ENCODE peak calls at places on chromosomes 7 and 10, in ten cellular contexts. B is AG09319; H is activated CD8-positive, alpha-beta memory T cell treated with anti-CD3 and anti-CD28 coated beads for 24 hours; T is SK-N-DZ; J is T-helper 2 cell; V is AG04450; M is natural killer cell treated with Interleukin-12 subunit alpha and Interleukin-12 subunit beta and Interleukin-15 and Interleukin-18, amount 100 ng/mL, for 72 hours; X is foreskin melanocyte; E is ureter; Q is astrocyte of the spinal cord. Z is an unnamed sample.

GRCh38 chr7:152891837-152892236 is 132.3 kb downstream of the ACTR3B start:
- DNase-seq in T (no peak), V (no peak), H (peak), E (no peak), X (no peak), J (no peak), B (no peak), M (no peak), Q (no peak), Z (no peak)

GRCh38 chr10:97547889-97548485 is 24.6 kb upstream of the ANKRD2 start:
- DNase-seq in V (no peak), M (no peak), E (no peak), Q (peak), J (no peak), B (no peak), X (no peak), H (no peak), T (no peak), Z (no peak)

GRCh38 chr10:24716295-24716694 is 7.4 kb downstream of the ARHGAP21 start:
- DNase-seq in E (no peak), B (no peak), H (no peak), X (no peak), M (no peak), T (no peak), V (no peak), J (no peak), Q (no peak), Z (no peak)

GRCh38 chr10:65670087-65670486 is 1255.7 kb upstream of the LRRTM3 start:
- DNase-seq in H (no peak), X (no peak), J (no peak), Q (peak), V (peak), M (no peak), B (no peak), T (no peak), E (no peak), Z (no peak)

GRCh38 chr10:27658788-27659187 is 86.8 kb downstream of the MKX start:
- DNase-seq in X (no peak), T (no peak), H (no peak), V (no peak), Q (peak), B (no peak), J (no peak), M (no peak), E (no peak), Z (no peak)

GRCh38 chr10:61157182-61157581 is 213.2 kb upstream of the RHOBTB1 start:
- DNase-seq in B (no peak), V (no peak), M (no peak), J (no peak), H (no peak), X (no peak), T (no peak), E (no peak), Q (no peak), Z (no peak)

GRCh38 chr7:56175784-56176183 is 59.6 kb upstream of the NUPR2 start:
- DNase-seq in X (no peak), Q (no peak), V (no peak), B (no peak), M (no peak), J (no peak), T (no peak), E (no peak), H (no peak), Z (no peak)

GRCh38 chr10:21810582-21811244 is 192.8 kb downstream of the DNAJC1 start:
- DNase-seq in E (no peak), M (no peak), V (no peak), J (no peak), B (no peak), T (no peak), Q (no peak), X (no peak), H (no peak), Z (no peak)

GRCh38 chr7:88254721-88255120 is 34.9 kb upstream of the SRI start:
- DNase-seq in J (no peak), V (no peak), B (no peak), M (no peak), Q (no peak), T (no peak), E (no peak), H (no peak), X (no peak), Z (no peak)

GRCh38 chr10:78895469-78895868 is 173.3 kb upstream of the ZMIZ1 start:
- DNase-seq in M (no peak), J (no peak), T (no peak), E (no peak), B (no peak), V (no peak), H (peak), Q (no peak), X (no peak), Z (no peak)

GRCh38 chr7:41238851-41239331 is 464.0 kb downstream of the INHBA start:
- DNase-seq in Q (no peak), J (no peak), X (no peak), M (no peak), V (no peak), B (no peak), T (no peak), E (no peak), H (no peak), Z (no peak)

GRCh38 chr10:116274141-116274861 is 1.3 kb upstream of the GFRA1 start:
- DNase-seq in M (no peak), Q (peak), J (no peak), T (peak), V (no peak), B (no peak), E (no peak), H (no peak), X (no peak), Z (no peak)

GRCh38 chr10:98886686-98887085 is 349.0 kb downstream of the HPSE2 start:
- DNase-seq in T (no peak), E (no peak), B (no peak), H (no peak), V (no peak), X (peak), Q (no peak), M (no peak), J (no peak), Z (no peak)

GRCh38 chr10:88244781-88245350 is 338.3 kb downstream of the RNLS start:
- DNase-seq in J (no peak), M (no peak), B (no peak), T (no peak), Q (no peak), E (no peak), X (peak), V (no peak), H (no peak), Z (no peak)

GRCh38 chr7:22730921-22731654 is 4.1 kb downstream of the IL6 start:
- DNase-seq in J (no peak), B (no peak), H (no peak), Q (peak), M (no peak), X (peak), T (no peak), V (no peak), E (no peak), Z (no peak)

GRCh38 chr10:111600772-111601171 is 523.9 kb downstream of the ADRA2A start:
- DNase-seq in Q (no peak), H (no peak), V (no peak), B (no peak), M (no peak), J (no peak), X (no peak), E (no peak), T (no peak), Z (no peak)

GRCh38 chr7:218896-219580 is 26.7 kb downstream of the FAM20C start:
- DNase-seq in Q (no peak), J (no peak), H (no peak), B (no peak), V (no peak), M (no peak), T (no peak), X (no peak), E (no peak), Z (no peak)

GRCh38 chr7:90211391-90212148 is at the start of gene STEAP2:
- DNase-seq in X (peak), B (peak), M (peak), T (peak), Q (peak), V (peak), J (no peak), H (peak), E (peak), Z (no peak)

GRCh38 chr10:120283093-120283492 is 173.9 kb upstream of the PLPP4 start:
- DNase-seq in T (peak), M (no peak), H (no peak), V (no peak), J (no peak), X (no peak), Q (no peak), E (no peak), B (no peak), Z (no peak)

GRCh38 chr7:53607961-53608360 is 572.5 kb downstream of the POM121L12 start:
- DNase-seq in E (no peak), T (no peak), Q (no peak), M (no peak), J (no peak), X (no peak), B (no peak), H (no peak), V (no peak), Z (no peak)

GRCh38 chr7:95686109-95686508 is 86.2 kb upstream of the DYNC1I1 start:
- DNase-seq in X (no peak), T (peak), B (peak), Q (peak), H (no peak), M (no peak), E (peak), V (peak), J (no peak), Z (no peak)

GRCh38 chr10:133365461-133366129 is 7.6 kb downstream of the ECHS1 start:
- DNase-seq in B (no peak), Q (no peak), V (no peak), M (no peak), J (no peak), H (no peak), X (no peak), E (no peak), T (no peak), Z (no peak)

GRCh38 chr7:70598976-70599375 is 533.0 kb upstream of the GALNT17 start:
- DNase-seq in B (no peak), E (peak), M (no peak), Q (peak), V (no peak), H (no peak), T (no peak), J (no peak), X (no peak), Z (no peak)

GRCh38 chr10:115022754-115023153 is 70.4 kb upstream of the ATRNL1 start:
- DNase-seq in B (no peak), H (no peak), J (no peak), T (no peak), E (no peak), X (no peak), V (no peak), M (no peak), Q (no peak), Z (no peak)

GRCh38 chr10:50294582-50294981 is 43.3 kb upstream of the ASAH2 start:
- DNase-seq in J (no peak), E (no peak), B (no peak), H (no peak), M (no peak), X (no peak), T (no peak), V (no peak), Q (no peak), Z (no peak)

GRCh38 chr10:61000769-61001730 is 57.1 kb upstream of the RHOBTB1 start:
- DNase-seq in X (no peak), V (no peak), E (no peak), B (no peak), Q (peak), H (no peak), T (peak), M (peak), J (no peak), Z (no peak)

GRCh38 chr10:72685264-72685921 is 6.5 kb upstream of the MCU start:
- DNase-seq in B (no peak), T (no peak), J (no peak), Q (no peak), E (no peak), H (no peak), V (no peak), X (no peak), M (no peak), Z (no peak)

GRCh38 chr10:33815776-33816175 is 481.3 kb upstream of the NRP1 start:
- DNase-seq in Q (no peak), E (no peak), M (no peak), H (no peak), J (no peak), V (no peak), T (no peak), B (no peak), X (no peak), Z (no peak)

GRCh38 chr7:155291045-155291530 is 6.6 kb upstream of the INSIG1 start:
- DNase-seq in H (no peak), E (peak), M (peak), V (no peak), J (no peak), Q (peak), B (no peak), X (no peak), T (no peak), Z (no peak)

GRCh38 chr10:98446656-98447221 is at the start of gene HPS1:
- DNase-seq in X (peak), E (peak), M (peak), Q (peak), B (peak), H (peak), T (no peak), V (no peak), J (peak), Z (peak)

GRCh38 chr10:49116509-49117365 is 1.4 kb upstream of the VSTM4 start:
- DNase-seq in Q (no peak), E (no peak), B (no peak), T (no peak), V (no peak), J (no peak), H (peak), M (no peak), X (no peak), Z (no peak)

GRCh38 chr10:30435068-30435422 is 1.1 kb downstream of the MAP3K8 start:
- DNase-seq in E (no peak), T (no peak), M (no peak), V (no peak), H (no peak), Q (no peak), J (no peak), B (no peak), X (no peak), Z (no peak)

GRCh38 chr10:43135656-43136055 is 2.6 kb upstream of the CSGALNACT2 start:
- DNase-seq in B (no peak), T (no peak), E (no peak), X (no peak), Q (no peak), V (no peak), H (no peak), M (no peak), J (no peak), Z (no peak)

GRCh38 chr7:128405345-128406146 is 4.2 kb downstream of the IMPDH1 start:
- DNase-seq in B (no peak), J (peak), X (no peak), E (no peak), H (peak), V (no peak), Q (no peak), T (peak), M (no peak), Z (peak)

GRCh38 chr10:101629781-101630419 is 41.8 kb downstream of the DPCD start:
- DNase-seq in Q (no peak), X (no peak), E (no peak), H (no peak), M (no peak), J (no peak), B (no peak), V (no peak), T (peak), Z (no peak)

GRCh38 chr7:21256310-21256877 is 171.5 kb upstream of the SP4 start:
- DNase-seq in J (peak), T (no peak), Q (peak), B (no peak), H (no peak), E (no peak), X (peak), V (no peak), M (no peak), Z (peak)